ENCODE peak calls at places on chromosome 17, in four cellular contexts. One of them, this sample, is unnamed.

GRCh38 chr17:80663783-80664206 is 119.2 kb downstream of the RPTOR start:
- DNase-seq in AG10803: peak
- DNase-seq in NCI-H1105 treated with DMSO at 0.1 percent for 48 hours: no peak
- DNase-seq in epithelial cell of esophagus: no peak
- DNase-seq in this sample: no peak

GRCh38 chr17:66567234-66568170 is 265.1 kb downstream of the PRKCA start:
- DNase-seq in AG10803: peak
- DNase-seq in NCI-H1105 treated with DMSO at 0.1 percent for 48 hours: peak
- DNase-seq in epithelial cell of esophagus: peak
- DNase-seq in this sample: peak

GRCh38 chr17:82081546-82081945 is 15.9 kb upstream of the DUS1L start:
- DNase-seq in AG10803: no peak
- DNase-seq in NCI-H1105 treated with DMSO at 0.1 percent for 48 hours: no peak
- DNase-seq in epithelial cell of esophagus: no peak
- DNase-seq in this sample: no peak

GRCh38 chr17:17063546-17064122 is 21.4 kb downstream of the MPRIP start:
- DNase-seq in AG10803: peak
- DNase-seq in NCI-H1105 treated with DMSO at 0.1 percent for 48 hours: peak
- DNase-seq in epithelial cell of esophagus: peak
- DNase-seq in this sample: no peak

GRCh38 chr17:247767-248166 is 66.3 kb upstream of the DOC2B start:
- DNase-seq in AG10803: no peak
- DNase-seq in NCI-H1105 treated with DMSO at 0.1 percent for 48 hours: no peak
- DNase-seq in epithelial cell of esophagus: no peak
- DNase-seq in this sample: no peak

GRCh38 chr17:66691644-66692500 is 143.0 kb upstream of the CACNG5 start:
- DNase-seq in AG10803: no peak
- DNase-seq in NCI-H1105 treated with DMSO at 0.1 percent for 48 hours: no peak
- DNase-seq in epithelial cell of esophagus: no peak
- DNase-seq in this sample: no peak

GRCh38 chr17:32907583-32907982 is 20.4 kb upstream of the TMEM98 start:
- DNase-seq in AG10803: no peak
- DNase-seq in NCI-H1105 treated with DMSO at 0.1 percent for 48 hours: no peak
- DNase-seq in epithelial cell of esophagus: no peak
- DNase-seq in this sample: no peak

GRCh38 chr17:66448008-66448644 is 145.7 kb downstream of the PRKCA start:
- DNase-seq in AG10803: no peak
- DNase-seq in NCI-H1105 treated with DMSO at 0.1 percent for 48 hours: no peak
- DNase-seq in epithelial cell of esophagus: no peak
- DNase-seq in this sample: no peak

This sample was measured in AG04449.